ENCODE peak calls at places on chromosomes 1 and 21, in eight cellular contexts. M, A, T, E, S, K, C and V are unnamed samples.

GRCh38 chr1:200969726-200970521 is 53.6 kb downstream of the KIF21B start:
- DNase-seq in T (no peak), C (no peak), S (no peak), E (peak; percentile 60), M (peak; percentile 56), A (no peak), K (peak; percentile 85), V (no peak)

GRCh38 chr1:201739492-201740085 is 89.4 kb upstream of the IPO9 start:
- DNase-seq in S (peak; percentile 46), A (no peak), C (no peak), M (peak; percentile 28), K (peak; percentile 29), T (no peak), E (no peak), V (peak; percentile 71)

GRCh38 chr1:116853680-116854191 is 56.0 kb upstream of the PTGFRN start:
- DNase-seq in K (peak; percentile 30), E (no peak), M (peak; percentile 57), A (peak; percentile 65), S (no peak), C (no peak), T (no peak), V (peak; percentile 97)

GRCh38 chr1:54297596-54298283 is 97.8 kb downstream of the MRPL37 start:
- DNase-seq in S (no peak), K (no peak), C (no peak), A (no peak), T (no peak), E (no peak), M (no peak), V (no peak)

GRCh38 chr1:74396942-74397341 is 115.5 kb downstream of the LRRC53 start:
- DNase-seq in E (no peak), A (peak; percentile 38), M (peak; percentile 49), S (no peak), T (no peak), K (no peak), C (no peak), V (no peak)

GRCh38 chr1:77605246-77606026 is 77.0 kb downstream of the ZZZ3 start:
- DNase-seq in T (peak; percentile 10), S (peak; percentile 48), C (peak; percentile 76), E (no peak), A (peak; percentile 38), K (no peak), M (peak; percentile 32), V (peak; percentile 95)

GRCh38 chr21:43735236-43736091 is 16.5 kb downstream of the PDXK start:
- DNase-seq in A (no peak), M (no peak), T (no peak), S (no peak), E (no peak), K (no peak), C (no peak), V (no peak)

GRCh38 chr1:37759451-37759850 is 5.5 kb downstream of the EPHA10 start:
- DNase-seq in C (no peak), E (no peak), A (no peak), K (no peak), M (no peak), S (no peak), T (no peak), V (no peak)

GRCh38 chr1:6427445-6428390 is 3.1 kb downstream of the ESPN start:
- DNase-seq in M (no peak), T (no peak), A (no peak), S (no peak), C (no peak), E (no peak), K (no peak), V (no peak)

GRCh38 chr1:194705123-194705522 is 1518.7 kb upstream of the B3GALT2 start:
- DNase-seq in K (peak; percentile 55), M (no peak), C (no peak), S (no peak), E (no peak), T (no peak), A (peak; percentile 73), V (peak; percentile 50)

GRCh38 chr1:63773815-63774616 is at the start of gene ROR1:
- DNase-seq in E (peak; percentile 37), K (peak; percentile 34), T (no peak), C (peak; percentile 83), A (peak; percentile 76), M (peak; percentile 21), S (peak; percentile 86), V (peak; percentile 85)

GRCh38 chr1:153565529-153566374 is at the start of gene S100A2:
- DNase-seq in S (peak; percentile 43), K (peak; percentile 54), C (peak; percentile 63), T (peak; percentile 85), M (peak; percentile 59), A (peak; percentile 97), E (peak; percentile 44), V (peak; percentile 91)

GRCh38 chr1:108107658-108108057 is 92.5 kb downstream of the SLC25A24 start:
- DNase-seq in K (no peak), S (no peak), A (peak; percentile 74), C (no peak), T (peak; percentile 10), E (no peak), M (peak; percentile 54), V (peak; percentile 64)

GRCh38 chr1:23957096-23957495 is 2.5 kb upstream of the PNRC2 start:
- DNase-seq in A (no peak), K (no peak), C (no peak), S (no peak), E (no peak), T (no peak), M (no peak), V (no peak)

GRCh38 chr21:16509466-16509865 is 779.7 kb downstream of the USP25 start:
- DNase-seq in S (no peak), C (no peak), E (no peak), K (no peak), M (no peak), A (peak; percentile 16), T (peak; percentile 74), V (peak; percentile 16)

DNA sequence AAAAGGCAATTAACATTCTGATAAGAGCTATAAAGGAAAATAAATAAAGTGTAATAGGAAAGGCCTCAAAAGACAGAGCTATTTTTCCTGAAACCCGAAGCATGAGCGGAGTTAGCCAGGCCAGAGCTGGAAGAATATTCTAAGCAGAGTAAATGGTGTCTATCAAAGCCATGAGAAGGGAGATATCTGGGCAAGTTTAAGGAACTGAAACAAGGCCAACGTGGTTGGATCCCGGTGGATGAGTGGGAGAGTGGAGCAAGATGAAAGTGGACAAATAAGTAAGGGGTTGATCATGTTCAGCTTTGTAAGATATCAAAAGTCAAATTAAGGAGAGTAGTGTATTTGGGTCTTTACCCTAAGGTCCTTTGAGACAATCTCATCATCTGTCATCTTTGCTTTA is 234.0 kb downstream of the TM2D1 start:
- DNase-seq in K (no peak), C (no peak), E (no peak), S (no peak), A (no peak), T (no peak), M (no peak), V (no peak)
- H3K4me3 ChIP-seq in K (no peak overlapping the region), C (no peak overlapping the region), E (no peak overlapping the region), S (no peak overlapping the region), A (no peak overlapping the region), T (no peak overlapping the region), M (no peak overlapping the region), V (no peak overlapping the region)

GRCh38 chr1:17923684-17924083 is 168.6 kb downstream of the ACTL8 start:
- DNase-seq in E (no peak), A (no peak), C (no peak), K (no peak), S (no peak), T (no peak), M (no peak), V (no peak)

GRCh38 chr1:17924578-17924977 is 169.4 kb downstream of the ACTL8 start:
- DNase-seq in T (no peak), E (no peak), A (no peak), S (no peak), C (no peak), M (no peak), K (no peak), V (no peak)

GRCh38 chr1:17920881-17921635 is 165.9 kb downstream of the ACTL8 start:
- DNase-seq in C (no peak), A (no peak), K (no peak), S (no peak), E (no peak), M (no peak), T (no peak), V (no peak)

GRCh38 chr1:17925838-17926237 is 170.7 kb downstream of the ACTL8 start:
- DNase-seq in M (no peak), S (no peak), T (no peak), C (no peak), E (no peak), K (no peak), A (no peak), V (no peak)

DNA sequence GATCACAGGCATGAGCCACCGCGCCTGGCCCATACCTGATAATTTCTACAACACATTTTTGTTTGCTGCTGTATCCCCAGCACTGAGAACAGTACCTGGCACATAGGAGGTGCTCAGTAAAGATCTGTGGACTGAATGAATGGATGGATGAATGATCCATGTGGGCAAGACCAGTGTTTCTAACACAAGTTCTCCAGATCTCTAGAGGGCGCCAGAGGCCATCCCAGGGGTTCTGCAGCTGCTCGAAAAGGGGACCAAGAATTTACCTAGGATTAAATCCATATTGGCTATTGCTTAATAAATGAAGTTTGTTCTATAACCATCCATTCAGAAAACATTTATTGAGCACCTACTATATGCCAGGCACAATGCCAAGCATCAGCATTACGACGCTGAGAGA is 167.7 kb downstream of the ACTL8 start:
- DNase-seq in T (no peak), S (peak; percentile 45), M (peak; percentile 52), C (peak; percentile 18), E (no peak), A (peak; percentile 12), K (peak; percentile 45), V (peak; percentile 63)
- TF ChIP-seq CTCF in T (peak; percentile 54), S (peak; percentile 41), M (peak; percentile 68), C (no peak), E (peak; percentile 70), A (peak; percentile 44), K (peak; percentile 66), V (peak; percentile 72)

GRCh38 chr1:67879485-67879884 is 46.2 kb upstream of the GNG12 start:
- DNase-seq in T (no peak), M (no peak), S (no peak), C (no peak), E (no peak), K (no peak), A (no peak), V (no peak)
- H3K4me3 ChIP-seq in T (no peak overlapping the region), M (no peak overlapping the region), S (no peak overlapping the region), C (no peak overlapping the region), E (no peak overlapping the region), K (no peak overlapping the region), A (no peak overlapping the region), V (no peak overlapping the region)

GRCh38 chr1:16012590-16013219 is 5.1 kb downstream of the HSPB7 start:
- DNase-seq in S (peak; percentile 77), E (peak; percentile 71), C (no peak), K (peak; percentile 65), T (no peak), M (peak; percentile 86), A (peak; percentile 38), V (peak; percentile 89)
- TF ChIP-seq CTCF in S (no peak), E (no peak), C (no peak), K (no peak), T (no peak), M (no peak), A (no peak), V (no peak)

GRCh38 chr1:20685739-20686138 is 24.6 kb upstream of the DDOST start:
- DNase-seq in A (no peak), M (no peak), K (no peak), E (no peak), C (no peak), T (no peak), S (no peak), V (no peak)
- H3K4me3 ChIP-seq in A (no peak overlapping the region), M (no peak overlapping the region), K (no peak overlapping the region), E (no peak overlapping the region), C (no peak overlapping the region), T (no peak overlapping the region), S (no peak overlapping the region), V (no peak overlapping the region)

GRCh38 chr1:68570859-68571258 is 74.0 kb upstream of the DEPDC1 start:
- DNase-seq in E (no peak), S (no peak), A (no peak), C (no peak), K (no peak), T (no peak), M (no peak), V (peak; percentile 12)
- TF ChIP-seq CTCF in E (no peak), S (no peak), A (no peak), C (no peak), K (no peak), T (no peak), M (no peak), V (no peak)